ENCODE peak calls at places on chromosomes 4 and X, in five cellular contexts. Z, I, Q, R and F are unnamed samples.

GRCh38 chr4:52545099-52546069 is 113.7 kb downstream of the USP46 start:
- DNase-seq in Z (peak), I (peak), Q (peak), R (peak), F (peak)

GRCh38 chrX:96436105-96436504 is 248.5 kb upstream of the DIAPH2 start:
- DNase-seq in Z (no peak), I (no peak), Q (no peak), R (no peak), F (no peak)

GRCh38 chr4:7299051-7299907 is 106.9 kb downstream of the SORCS2 start:
- DNase-seq in Z (no peak), I (no peak), Q (no peak), R (no peak), F (peak)

GRCh38 chr4:62320612-62321011 is 1120.5 kb downstream of the ADGRL3 start:
- DNase-seq in Z (no peak), I (no peak), Q (no peak), R (no peak), F (no peak)

GRCh38 chrX:132414404-132414803 is 74.4 kb downstream of the MBNL3 start:
- DNase-seq in Z (no peak), I (no peak), Q (no peak), R (no peak), F (no peak)

GRCh38 chr4:48564151-48564550 is 74.1 kb downstream of the ZAR1 start:
- DNase-seq in Z (no peak), I (no peak), Q (no peak), R (no peak), F (no peak)

GRCh38 chrX:74550295-74550802 is 64.1 kb downstream of the RLIM start:
- DNase-seq in Z (peak), I (peak), Q (peak), R (peak), F (peak)

GRCh38 chr4:19262467-19262866 is 989.2 kb upstream of the SLIT2 start:
- DNase-seq in Z (no peak), I (no peak), Q (no peak), R (no peak), F (no peak)

GRCh38 chr4:23956601-23957364 is 66.9 kb upstream of the PPARGC1A start:
- DNase-seq in Z (no peak), I (no peak), Q (no peak), R (no peak), F (no peak)

GRCh38 chr4:3346146-3346545 is 53.3 kb downstream of the RGS12 start:
- DNase-seq in Z (peak), I (peak), Q (peak), R (peak), F (peak)

GRCh38 chr4:142348489-142349076 is 497.5 kb downstream of the INPP4B start:
- DNase-seq in Z (peak), I (no peak), Q (no peak), R (peak), F (no peak)

GRCh38 chrX:38124000-38124399 is 96.7 kb downstream of the SRPX start:
- DNase-seq in Z (no peak), I (peak), Q (no peak), R (peak), F (no peak)

GRCh38 chr4:92060333-92060732 is 243.4 kb upstream of the GRID2 start:
- DNase-seq in Z (no peak), I (peak), Q (no peak), R (no peak), F (no peak)

GRCh38 chrX:39449352-39449751 is 648.1 kb downstream of the MID1IP1 start:
- DNase-seq in Z (no peak), I (no peak), Q (no peak), R (no peak), F (no peak)

GRCh38 chr4:2684486-2684885 is 71.7 kb downstream of the TNIP2 start:
- DNase-seq in Z (no peak), I (no peak), Q (no peak), R (no peak), F (no peak)

GRCh38 chr4:170868191-170868590 is 778.4 kb upstream of the AADAT start:
- DNase-seq in Z (no peak), I (no peak), Q (no peak), R (no peak), F (no peak)

GRCh38 chrX:40908026-40908425 is 172.7 kb upstream of the MED14 start:
- DNase-seq in Z (no peak), I (no peak), Q (no peak), R (no peak), F (no peak)

GRCh38 chrX:105552395-105552794 is 269.9 kb upstream of the NRK start:
- DNase-seq in Z (no peak), I (no peak), Q (no peak), R (no peak), F (no peak)

GRCh38 chr4:150070464-150071170 is 7.6 kb upstream of the DCLK2 start:
- DNase-seq in Z (no peak), I (no peak), Q (no peak), R (no peak), F (no peak)

GRCh38 chr4:107359208-107359607 is 323.1 kb upstream of the DKK2 start:
- DNase-seq in Z (no peak), I (no peak), Q (no peak), R (no peak), F (no peak)

GRCh38 chr4:155544547-155544946 is 122.1 kb upstream of the GUCY1A1 start:
- DNase-seq in Z (peak), I (no peak), Q (no peak), R (no peak), F (no peak)

GRCh38 chrX:44669626-44670025 is 127.0 kb upstream of the FUNDC1 start:
- DNase-seq in Z (no peak), I (no peak), Q (no peak), R (no peak), F (no peak)

DNA sequence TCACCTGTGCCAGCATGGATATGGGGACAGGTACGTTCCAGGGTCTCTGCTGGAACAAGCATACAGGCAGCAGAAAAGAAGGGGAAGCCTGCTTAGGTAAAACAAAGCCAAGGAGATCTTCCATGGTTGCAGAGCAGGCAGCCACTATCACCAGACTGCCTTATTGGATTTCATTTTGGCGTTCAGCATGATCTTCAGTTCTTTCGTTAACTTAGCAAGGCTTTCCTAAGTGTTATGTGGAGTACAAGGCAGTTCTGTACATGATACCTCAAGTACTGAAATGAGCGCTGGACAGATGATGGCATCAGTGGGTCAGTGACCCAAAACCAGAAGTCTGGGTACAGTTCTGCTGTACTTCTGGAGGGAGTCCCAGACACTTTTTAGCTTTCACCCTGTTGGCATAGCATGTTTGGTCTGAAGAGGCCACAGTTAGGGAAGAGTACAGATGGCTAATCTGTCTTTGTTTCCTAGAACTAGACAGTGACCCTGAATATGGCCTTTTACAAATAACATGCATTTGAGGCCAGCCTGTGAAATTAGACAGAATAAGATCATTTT is 8.9 kb downstream of the SMIM20 start:
- DNase-seq in Z (no peak), I (no peak), Q (no peak), R (no peak), F (no peak)
- H3K27ac ChIP-seq in Z (no peak), I (no peak), Q (no peak), R (peak), F (no peak)

DNA sequence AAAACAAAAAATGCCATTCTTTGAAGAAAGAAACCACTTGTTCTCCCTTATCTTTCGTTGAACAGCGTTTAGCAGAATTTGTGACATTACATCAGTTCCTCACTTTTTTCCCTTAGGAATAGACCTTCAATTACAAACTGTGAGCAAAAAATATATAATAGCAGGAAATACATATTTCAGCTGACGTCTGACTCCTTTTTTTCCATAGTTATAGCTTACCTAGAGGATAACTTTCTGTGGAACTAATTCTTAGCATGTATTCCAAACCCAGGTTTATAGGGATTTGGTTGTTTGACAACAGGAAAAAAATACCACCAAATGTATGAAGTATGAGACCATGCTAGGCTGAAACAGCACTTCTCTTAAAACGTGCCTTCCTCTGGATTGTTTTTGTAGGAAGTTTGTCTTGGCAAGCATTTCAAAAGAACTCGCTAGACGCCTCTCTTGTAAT is 2.0 kb upstream of the LIMCH1 start:
- DNase-seq in Z (no peak), I (no peak), Q (no peak), R (no peak), F (no peak)
- H3K4me3 ChIP-seq in Z (peak), I (no peak), Q (no peak), R (no peak), F (peak)

DNA sequence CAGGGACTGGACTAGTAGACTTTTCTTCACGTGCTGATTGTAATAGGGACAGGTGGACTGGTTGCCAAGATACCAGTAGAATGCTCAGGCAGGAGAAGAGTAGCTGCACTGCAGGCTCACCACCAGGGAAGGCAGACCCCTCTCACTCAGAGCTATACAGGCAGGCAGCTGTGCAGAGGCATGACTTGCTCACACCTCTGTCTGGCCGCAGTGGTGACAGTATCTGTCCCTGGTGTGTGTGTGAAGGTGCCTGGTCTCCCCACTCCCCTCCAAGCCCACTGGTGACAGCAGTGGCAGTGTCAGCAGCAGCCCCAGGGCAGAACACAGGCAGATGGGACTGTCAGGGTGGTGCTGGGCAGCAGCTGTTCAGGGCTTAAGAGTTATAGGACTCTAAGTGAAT is 140.7 kb downstream of the RPS6KA6 start:
- DNase-seq in Z (no peak), I (peak), Q (no peak), R (no peak), F (peak)
- H3K27ac ChIP-seq in Z (no peak), I (no peak), Q (no peak), R (no peak), F (peak)

GRCh38 chrX:53321216-53321942 is 40.0 kb upstream of the IQSEC2 start:
- DNase-seq in Z (no peak), I (peak), Q (no peak), R (peak), F (no peak)
- H3K4me3 ChIP-seq in Z (peak), I (peak), Q (peak), R (peak), F (peak)

GRCh38 chr4:336099-336892 is 1.3 kb upstream of the ZNF141 start:
- DNase-seq in Z (peak), I (peak), Q (no peak), R (peak), F (no peak)

GRCh38 chr4:338759-339097 is 1.1 kb downstream of the ZNF141 start:
- DNase-seq in Z (no peak), I (peak), Q (no peak), R (peak), F (no peak)

GRCh38 chr4:337932-338758 is 531 bp downstream of the ZNF141 start:
- DNase-seq in Z (peak), I (no peak), Q (peak), R (peak), F (no peak)

GRCh38 chr4:336893-337142 is 796 bp upstream of the ZNF141 start:
- DNase-seq in Z (no peak), I (peak), Q (no peak), R (no peak), F (no peak)

DNA sequence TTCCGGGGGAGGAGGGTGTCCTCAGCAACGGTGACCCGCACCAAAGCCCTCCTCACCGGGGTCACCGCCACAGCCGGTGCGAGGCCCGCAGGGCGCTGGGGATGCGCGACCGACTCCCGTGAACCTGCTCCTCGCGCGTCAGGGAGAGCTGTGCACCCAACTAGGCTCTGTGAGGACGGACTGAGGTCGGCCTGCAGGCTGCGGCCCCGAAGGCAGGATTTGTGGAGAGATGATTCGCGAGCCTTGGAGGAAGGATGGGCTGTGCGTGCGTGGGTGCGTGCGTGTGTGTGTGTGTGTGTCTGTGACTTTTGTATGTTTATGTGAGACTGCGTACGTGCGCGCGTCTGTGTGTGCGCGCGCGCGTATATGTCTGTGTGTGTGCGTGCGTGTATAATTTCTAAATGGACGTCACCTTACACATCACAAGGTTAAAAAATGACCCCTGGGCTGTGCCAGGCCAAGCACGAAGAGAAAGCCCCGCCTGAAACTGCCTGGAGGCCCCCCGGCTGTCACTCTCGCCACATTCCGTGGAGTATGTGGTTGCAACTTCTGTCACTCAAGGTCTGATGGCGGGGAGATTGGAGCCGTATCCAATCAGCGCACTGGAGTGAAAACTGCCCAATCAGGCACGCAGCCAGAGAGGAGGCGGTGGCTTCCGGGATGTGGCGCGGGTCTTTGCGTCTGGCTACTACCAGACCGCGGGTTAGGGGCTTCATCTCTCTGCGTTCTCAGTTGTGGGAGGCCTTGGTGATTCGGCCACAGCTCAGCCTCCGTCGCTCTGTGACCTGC is at the start of gene ZNF141:
- DNase-seq in Z (peak), I (peak), Q (peak), R (peak), F (peak)
- H3K27ac ChIP-seq in Z (peak), I (no peak), Q (peak), R (peak), F (peak)

GRCh38 chr4:89288430-89288829 is 19.2 kb downstream of the GPRIN3 start:
- DNase-seq in Z (no peak), I (no peak), Q (no peak), R (no peak), F (no peak)
- H3K4me3 ChIP-seq in Z (no peak), I (no peak), Q (no peak), R (no peak), F (no peak)

DNA sequence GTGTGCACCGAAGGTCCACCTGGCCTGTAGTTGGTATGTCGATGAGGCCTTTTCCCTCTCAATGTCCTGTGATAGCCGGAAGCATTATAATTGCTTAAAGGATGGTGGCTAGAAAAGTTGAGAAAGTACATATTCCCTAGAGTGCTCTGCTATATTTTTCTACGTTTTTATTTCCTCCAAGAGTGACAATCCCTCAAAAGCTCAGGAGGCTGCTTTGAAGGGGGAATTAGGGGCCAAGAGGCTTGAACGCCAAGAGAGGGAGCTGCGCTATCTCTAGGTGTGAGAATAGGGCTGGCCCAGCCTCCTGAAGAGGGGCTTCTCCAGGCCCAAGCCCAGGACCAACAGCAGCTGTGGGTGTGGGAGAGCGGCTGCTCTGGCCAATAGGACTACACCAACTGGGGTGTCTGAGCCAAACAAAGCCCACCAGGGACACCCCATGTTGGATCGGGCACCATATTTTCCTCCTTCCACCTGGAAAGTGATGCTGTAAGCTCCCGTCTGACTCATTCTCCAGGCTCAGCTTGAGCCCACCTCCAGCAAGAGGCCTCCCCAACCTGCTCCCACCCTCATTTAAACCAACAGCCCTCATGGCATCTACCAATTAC is 124.0 kb downstream of the IRF2 start:
- DNase-seq in Z (no peak), I (no peak), Q (no peak), R (no peak), F (no peak)
- H3K27ac ChIP-seq in Z (no peak), I (no peak), Q (no peak), R (no peak), F (no peak)

GRCh38 chr4:84892950-84893349 is 73.5 kb downstream of the WDFY3 start:
- DNase-seq in Z (no peak), I (peak), Q (no peak), R (no peak), F (no peak)

DNA sequence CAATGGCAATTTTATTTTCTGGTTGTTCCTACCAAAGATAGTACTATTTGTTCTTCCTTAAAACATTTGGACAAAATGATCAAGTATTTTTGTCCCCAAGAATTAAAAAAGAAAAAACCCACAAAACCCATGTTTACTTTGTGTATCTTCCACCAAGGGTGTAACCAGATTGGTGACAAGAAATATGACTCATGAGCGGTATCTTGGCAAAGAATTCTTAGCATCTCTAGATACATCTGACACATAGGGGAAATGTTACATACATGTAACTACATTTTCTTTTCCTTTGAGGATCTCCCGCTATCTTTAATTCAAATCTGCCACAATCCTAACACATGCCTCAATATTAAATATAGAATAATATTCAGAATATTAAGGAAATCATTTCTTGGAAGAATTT is 78.7 kb downstream of the WDFY3 start:
- DNase-seq in Z (no peak), I (no peak), Q (no peak), R (no peak), F (peak)
- H3K4me3 ChIP-seq in Z (no peak), I (no peak), Q (no peak), R (no peak), F (no peak)